ENCODE peak calls at places on chromosomes 13 and 19, in seven cellular contexts. M is thoracic aorta, Q is A673, A is PC-3, P is mammary epithelial cell, E is uterus, L is fibroblast of lung. T is an unnamed sample. For H3K4me1, the result is how much of the 10 kb centered on the place peaks cover.

GRCh38 chr19:1725100-1726064 is 27.9 kb upstream of the ONECUT3 start:
- DNase-seq in A (peak), P (peak), E (no peak), Q (peak), M (no peak), L (peak), T (no peak)

GRCh38 chr19:32373614-32374295 is 28.3 kb downstream of the ZNF507 start:
- DNase-seq in A (peak), M (peak), Q (peak), E (peak), L (peak), P (peak), T (peak)

GRCh38 chr13:45219938-45220375 is 19.1 kb upstream of the KCTD4 start:
- DNase-seq in L (peak), A (peak), E (no peak), M (no peak), P (peak), Q (peak), T (peak)

GRCh38 chr13:76825415-76825814 is 60.8 kb downstream of the KCTD12 start:
- DNase-seq in A (no peak), Q (no peak), M (no peak), E (no peak), P (no peak), L (peak), T (no peak)

GRCh38 chr13:108494991-108495661 is 134.3 kb upstream of the MYO16 start:
- DNase-seq in E (no peak), A (no peak), Q (peak), L (no peak), M (no peak), P (no peak), T (peak)

GRCh38 chr13:52644108-52644507 is 1.9 kb downstream of the HNRNPA1L2 start:
- DNase-seq in E (no peak), Q (no peak), A (peak), P (no peak), L (peak), M (no peak), T (peak)

GRCh38 chr13:25502551-25502950 is 130.8 kb downstream of the ATP8A2 start:
- DNase-seq in Q (no peak), M (no peak), E (no peak), L (no peak), P (no peak), A (no peak), T (no peak)

GRCh38 chr19:55225415-55225958 is 3.1 kb downstream of the TMEM86B start:
- DNase-seq in P (no peak), M (no peak), A (no peak), L (no peak), Q (no peak), E (no peak), T (no peak)

GRCh38 chr13:69704311-69704710 is 403.3 kb upstream of the ATXN8OS start:
- DNase-seq in L (peak), P (peak), A (no peak), M (no peak), Q (no peak), E (no peak), T (peak)

GRCh38 chr13:96898212-96898611 is 96.1 kb downstream of the OXGR1 start:
- DNase-seq in L (peak), Q (peak), E (no peak), M (no peak), A (peak), P (peak), T (peak)

GRCh38 chr19:6579450-6580178 is 11.3 kb downstream of the CD70 start:
- DNase-seq in M (no peak), A (no peak), L (no peak), E (no peak), P (no peak), Q (no peak), T (no peak)
- H3K4me1 ChIP-seq in M (under half), A (under half), L (under half), E (under half), P (under half), Q (under half), T (under half)

DNA sequence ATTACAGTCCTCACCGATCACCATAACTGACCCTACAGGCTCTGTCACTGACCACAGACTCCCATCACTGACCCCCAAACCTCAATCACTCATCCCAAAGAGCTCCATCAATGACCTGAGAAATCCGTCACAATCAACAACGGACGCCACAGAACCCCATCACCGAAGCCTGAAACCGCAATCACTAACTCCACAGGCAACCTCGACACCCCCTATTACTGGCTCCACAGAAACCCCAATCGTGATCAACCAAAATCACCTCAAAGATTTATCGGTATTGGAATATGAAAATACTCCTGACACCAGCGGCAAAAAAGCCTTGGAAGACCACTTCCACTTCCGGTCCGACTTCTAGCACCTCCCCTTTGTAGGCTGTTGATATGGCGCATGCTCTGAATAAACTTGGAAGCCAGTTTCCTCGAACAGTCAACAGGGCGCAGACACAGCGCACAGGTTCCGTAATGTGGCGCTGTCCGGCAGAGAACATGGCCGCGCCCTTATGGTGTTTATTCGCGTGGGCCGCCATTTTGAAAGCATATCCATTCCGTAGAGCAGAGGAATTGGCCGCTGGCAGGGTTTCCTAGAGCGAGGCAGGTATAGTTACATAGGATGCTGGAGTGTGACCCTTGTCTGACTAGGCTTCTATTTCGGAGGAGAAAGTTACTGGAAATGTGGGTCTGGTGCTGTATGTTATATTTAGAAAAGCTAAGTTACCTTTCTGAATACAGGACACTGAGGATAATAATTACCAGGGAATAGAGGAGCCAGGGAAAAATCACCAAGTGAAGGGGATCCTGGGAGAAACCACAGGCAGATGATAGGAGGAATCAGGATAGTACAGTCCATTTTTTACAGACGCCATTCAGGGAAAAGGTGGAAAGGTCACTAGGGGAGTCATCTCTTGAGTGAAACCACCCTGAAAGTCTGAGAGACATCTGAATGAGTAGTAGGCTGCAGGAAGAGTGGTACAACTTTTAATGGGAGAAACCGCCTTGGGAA is at the start of gene ZNF585A:
- DNase-seq in A (peak), M (peak), P (peak), E (peak), Q (peak), L (peak), T (peak)
- TF ChIP-seq CTCF in A (no peak), M (no peak), P (no peak), E (peak), Q (peak), L (peak), T (peak)

GRCh38 chr19:14370169-14370998 is 10.9 kb upstream of the ADGRE5 start:
- DNase-seq in L (no peak), P (no peak), Q (no peak), A (no peak), E (no peak), M (no peak), T (no peak)
- H3K27ac ChIP-seq in L (no peak), P (no peak), Q (peak), A (no peak), E (peak), M (peak), T (no peak)

GRCh38 chr13:98556968-98557591 is 19.8 kb downstream of the STK24 start:
- DNase-seq in M (no peak), L (peak), A (no peak), E (no peak), Q (no peak), P (peak), T (no peak)

GRCh38 chr13:98557934-98558630 is 18.8 kb downstream of the STK24 start:
- DNase-seq in Q (peak), E (no peak), L (peak), M (no peak), P (no peak), A (no peak), T (no peak)

DNA sequence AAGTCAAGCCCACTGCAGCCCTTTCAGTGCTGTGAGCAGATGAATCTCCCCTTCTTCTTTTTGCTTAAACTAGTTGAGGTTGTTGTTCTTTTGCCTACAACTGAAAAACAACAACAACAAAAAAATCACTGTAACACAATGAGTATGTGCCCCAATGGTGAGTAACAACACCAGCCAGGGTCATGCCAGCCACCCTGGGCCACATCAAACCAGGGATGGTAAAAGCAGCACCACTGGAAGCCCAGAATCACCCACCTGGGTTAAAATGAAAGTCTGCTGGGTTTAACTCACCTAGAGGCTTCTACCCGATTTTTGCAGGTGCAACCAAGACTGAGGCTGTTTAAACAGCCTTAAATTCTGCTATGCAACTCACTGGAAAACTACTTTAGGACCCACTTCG is 20.5 kb downstream of the STK24 start:
- DNase-seq in P (no peak), M (no peak), L (no peak), Q (no peak), A (no peak), E (no peak), T (no peak)
- H3K4me1 ChIP-seq in P (under half), M (under half), L (under half), Q (under half), A (under half), E (under half), T (under half)

DNA sequence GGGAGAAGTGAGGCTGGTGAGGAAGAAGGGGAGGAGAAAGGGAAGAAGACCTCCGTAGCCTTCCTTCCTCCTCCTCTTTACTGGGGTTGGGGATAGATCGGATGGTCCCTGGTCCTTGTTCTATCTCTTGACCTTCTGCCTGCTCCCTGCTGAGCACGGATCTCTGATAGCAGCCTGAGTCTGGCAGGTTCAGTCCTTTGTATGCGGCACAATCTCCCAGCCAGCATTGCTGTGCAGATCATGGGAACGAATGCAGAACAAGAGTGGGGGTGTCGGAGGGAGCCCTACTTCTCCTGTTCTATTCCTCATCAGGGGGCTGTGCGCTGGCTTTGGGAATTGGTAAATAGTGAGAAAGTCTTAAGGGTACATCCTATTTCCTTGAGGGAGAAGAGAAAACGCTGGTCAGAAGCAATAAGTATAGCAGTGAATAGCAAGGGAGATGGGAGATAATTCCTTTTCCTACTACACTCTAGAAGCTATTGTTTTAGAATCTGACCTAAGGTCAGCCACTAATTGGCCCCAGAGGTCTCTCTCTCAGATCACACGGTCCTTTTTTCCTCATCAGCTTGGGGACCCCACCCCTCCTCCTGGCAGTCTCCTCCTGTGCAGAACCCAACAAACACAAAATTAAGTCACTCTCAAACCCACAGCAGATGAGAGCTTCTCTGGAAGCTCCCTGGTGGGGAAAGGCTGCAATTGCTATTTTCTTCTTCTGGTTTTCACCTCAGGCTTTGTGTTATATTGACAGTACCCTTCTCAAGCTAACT is 41.0 kb downstream of the KL start:
- DNase-seq in P (peak), A (peak), E (no peak), Q (peak), L (no peak), M (no peak), T (no peak)
- TF ChIP-seq CTCF in P (peak), A (peak), E (no peak), Q (peak), L (peak), M (peak), T (peak)